ENCODE peak calls at places on chromosome 17, in five cellular contexts. One of them, this sample, is unnamed.

GRCh38 chr17:71229036-71229435 is 891.8 kb upstream of the SOX9 start:
- DNase-seq in A673: no peak
- DNase-seq in esophagus squamous epithelium: no peak
- DNase-seq in mucosa of descending colon: no peak
- DNase-seq in progenitor cell of endocrine pancreas: no peak
- DNase-seq in this sample: no peak

GRCh38 chr17:49552070-49552751 is 23.5 kb upstream of the NXPH3 start:
- DNase-seq in A673: no peak
- DNase-seq in esophagus squamous epithelium: no peak
- DNase-seq in mucosa of descending colon: no peak
- DNase-seq in progenitor cell of endocrine pancreas: no peak
- DNase-seq in this sample: no peak

GRCh38 chr17:40922239-40922638 is 15.2 kb downstream of the KRT23 start:
- DNase-seq in A673: no peak
- DNase-seq in esophagus squamous epithelium: no peak
- DNase-seq in mucosa of descending colon: no peak
- DNase-seq in progenitor cell of endocrine pancreas: no peak
- DNase-seq in this sample: peak

GRCh38 chr17:4782652-4783051 is 3.5 kb downstream of the VMO1 start:
- DNase-seq in A673: peak
- DNase-seq in esophagus squamous epithelium: no peak
- DNase-seq in mucosa of descending colon: no peak
- DNase-seq in progenitor cell of endocrine pancreas: no peak
- DNase-seq in this sample: no peak

GRCh38 chr17:65495255-65496060 is 66.0 kb downstream of the AXIN2 start:
- DNase-seq in A673: peak
- DNase-seq in esophagus squamous epithelium: no peak
- DNase-seq in mucosa of descending colon: peak
- DNase-seq in progenitor cell of endocrine pancreas: peak
- DNase-seq in this sample: no peak

GRCh38 chr17:34542700-34543336 is 36.6 kb upstream of the TMEM132E start:
- DNase-seq in A673: peak
- DNase-seq in esophagus squamous epithelium: no peak
- DNase-seq in mucosa of descending colon: no peak
- DNase-seq in progenitor cell of endocrine pancreas: no peak
- DNase-seq in this sample: no peak

GRCh38 chr17:63446218-63446980 is at the start of gene CYB561:
- DNase-seq in A673: peak
- DNase-seq in esophagus squamous epithelium: no peak
- DNase-seq in mucosa of descending colon: peak
- DNase-seq in progenitor cell of endocrine pancreas: peak
- DNase-seq in this sample: peak

GRCh38 chr17:81414751-81415516 is 19.7 kb downstream of the BAHCC1 start:
- DNase-seq in A673: no peak
- DNase-seq in esophagus squamous epithelium: no peak
- DNase-seq in mucosa of descending colon: no peak
- DNase-seq in progenitor cell of endocrine pancreas: no peak
- DNase-seq in this sample: no peak

GRCh38 chr17:22517716-22518115 is 825.4 kb downstream of the KCNJ18 start:
- DNase-seq in A673: no peak
- DNase-seq in esophagus squamous epithelium: no peak
- DNase-seq in mucosa of descending colon: no peak
- DNase-seq in progenitor cell of endocrine pancreas: no peak
- DNase-seq in this sample: no peak

GRCh38 chr17:82031303-82031884 is at the start of gene RAC3:
- DNase-seq in A673: peak
- DNase-seq in esophagus squamous epithelium: no peak
- DNase-seq in mucosa of descending colon: no peak
- DNase-seq in progenitor cell of endocrine pancreas: no peak
- DNase-seq in this sample: no peak

GRCh38 chr17:157901-158300 is 20.5 kb downstream of the SCGB1C2 start:
- DNase-seq in A673: no peak
- DNase-seq in esophagus squamous epithelium: no peak
- DNase-seq in mucosa of descending colon: peak
- DNase-seq in progenitor cell of endocrine pancreas: no peak
- DNase-seq in this sample: peak

GRCh38 chr17:30234954-30235353 is 543 bp downstream of the SLC6A4 start:
- DNase-seq in A673: no peak
- DNase-seq in esophagus squamous epithelium: no peak
- DNase-seq in mucosa of descending colon: no peak
- DNase-seq in progenitor cell of endocrine pancreas: no peak
- DNase-seq in this sample: no peak

GRCh38 chr17:73343739-73344454 is 32.1 kb upstream of the CDC42EP4 start:
- DNase-seq in A673: no peak
- DNase-seq in esophagus squamous epithelium: no peak
- DNase-seq in mucosa of descending colon: no peak
- DNase-seq in progenitor cell of endocrine pancreas: no peak
- DNase-seq in this sample: no peak

GRCh38 chr17:6069611-6070279 is 434 bp upstream of the WSCD1 start:
- DNase-seq in A673: no peak
- DNase-seq in esophagus squamous epithelium: no peak
- DNase-seq in mucosa of descending colon: no peak
- DNase-seq in progenitor cell of endocrine pancreas: no peak
- DNase-seq in this sample: no peak

GRCh38 chr17:3965123-3965800 is 1.0 kb upstream of the ATP2A3 start:
- DNase-seq in A673: peak
- DNase-seq in esophagus squamous epithelium: peak
- DNase-seq in mucosa of descending colon: peak
- DNase-seq in progenitor cell of endocrine pancreas: no peak
- DNase-seq in this sample: peak

GRCh38 chr17:19013806-19014627 is 9.5 kb upstream of the FAM83G start:
- DNase-seq in A673: no peak
- DNase-seq in esophagus squamous epithelium: no peak
- DNase-seq in mucosa of descending colon: peak
- DNase-seq in progenitor cell of endocrine pancreas: no peak
- DNase-seq in this sample: no peak

GRCh38 chr17:58382108-58382884 is 30.3 kb upstream of the SUPT4H1 start:
- DNase-seq in A673: no peak
- DNase-seq in esophagus squamous epithelium: no peak
- DNase-seq in mucosa of descending colon: no peak
- DNase-seq in progenitor cell of endocrine pancreas: no peak
- DNase-seq in this sample: no peak

GRCh38 chr17:76378548-76379274 is 5.7 kb upstream of the SPHK1 start:
- DNase-seq in A673: no peak
- DNase-seq in esophagus squamous epithelium: no peak
- DNase-seq in mucosa of descending colon: no peak
- DNase-seq in progenitor cell of endocrine pancreas: no peak
- DNase-seq in this sample: no peak

GRCh38 chr17:42944211-42944610 is 20.0 kb downstream of the AARSD1 start:
- DNase-seq in A673: no peak
- DNase-seq in esophagus squamous epithelium: no peak
- DNase-seq in mucosa of descending colon: no peak
- DNase-seq in progenitor cell of endocrine pancreas: no peak
- DNase-seq in this sample: no peak

GRCh38 chr17:73582821-73583220 is 61.4 kb downstream of the SDK2 start:
- DNase-seq in A673: no peak
- DNase-seq in esophagus squamous epithelium: no peak
- DNase-seq in mucosa of descending colon: no peak
- DNase-seq in progenitor cell of endocrine pancreas: no peak
- DNase-seq in this sample: no peak

DNA sequence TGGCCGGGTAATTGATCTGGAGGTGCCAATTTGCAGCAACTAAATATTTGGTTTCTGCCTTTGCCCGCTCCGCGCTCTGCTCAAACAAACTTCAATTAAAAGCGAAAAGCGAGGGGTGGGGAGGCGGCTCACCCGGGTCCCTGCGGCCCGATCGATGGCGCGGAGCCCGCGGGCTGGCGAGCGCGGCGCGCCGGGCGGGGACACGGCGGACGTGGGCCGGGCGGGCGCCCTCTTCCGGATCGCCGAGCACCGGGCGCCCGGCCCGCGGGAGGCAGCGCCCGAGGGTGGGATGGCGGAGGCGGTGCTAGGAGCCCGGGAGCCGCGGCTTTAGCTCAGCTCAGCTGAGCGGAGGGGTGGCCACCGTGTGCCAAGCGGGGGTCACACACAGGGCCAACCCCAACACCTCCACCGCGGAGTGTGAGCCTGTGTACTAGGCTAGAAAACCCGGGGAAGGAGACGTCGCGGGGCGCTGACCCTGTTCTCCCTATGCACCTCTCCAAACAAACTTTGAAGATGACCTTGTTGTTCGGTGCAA is 32.2 kb downstream of the DCAKD start:
- DNase-seq in A673: peak
- DNase-seq in esophagus squamous epithelium: no peak
- DNase-seq in mucosa of descending colon: no peak
- DNase-seq in progenitor cell of endocrine pancreas: peak
- DNase-seq in this sample: no peak
- TF ChIP-seq CTCF in A673: peak
- TF ChIP-seq CTCF in esophagus squamous epithelium: peak
- TF ChIP-seq CTCF in mucosa of descending colon: peak
- TF ChIP-seq CTCF in progenitor cell of endocrine pancreas: peak
- TF ChIP-seq CTCF in this sample: peak

GRCh38 chr17:10697092-10698081 is at the start of the genes ADPRM and SCO1:
- DNase-seq in A673: peak
- DNase-seq in esophagus squamous epithelium: peak
- DNase-seq in mucosa of descending colon: peak
- DNase-seq in progenitor cell of endocrine pancreas: peak
- DNase-seq in this sample: peak
- TF ChIP-seq CTCF in A673: peak
- TF ChIP-seq CTCF in esophagus squamous epithelium: peak
- TF ChIP-seq CTCF in mucosa of descending colon: peak
- TF ChIP-seq CTCF in progenitor cell of endocrine pancreas: peak
- TF ChIP-seq CTCF in this sample: peak

DNA sequence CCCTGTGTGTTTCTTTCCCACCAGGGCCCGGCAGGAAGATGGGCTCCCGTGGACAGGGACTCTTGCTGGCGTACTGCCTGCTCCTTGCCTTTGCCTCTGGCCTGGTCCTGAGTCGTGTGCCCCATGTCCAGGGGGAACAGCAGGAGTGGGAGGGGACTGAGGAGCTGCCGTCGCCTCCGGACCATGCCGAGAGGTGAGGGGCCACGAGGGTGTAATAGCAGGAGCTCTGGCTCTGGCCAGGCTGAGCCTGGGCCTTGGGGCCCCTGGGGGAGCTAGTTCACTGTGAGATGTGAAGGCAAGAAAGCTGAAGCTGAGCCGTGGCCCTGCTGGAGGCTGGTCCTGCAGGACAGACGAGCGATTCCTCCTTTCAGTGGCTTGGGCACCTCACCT is 20.0 kb downstream of the C1QTNF1 start:
- DNase-seq in A673: no peak
- DNase-seq in esophagus squamous epithelium: no peak
- DNase-seq in mucosa of descending colon: no peak
- DNase-seq in progenitor cell of endocrine pancreas: no peak
- DNase-seq in this sample: no peak
- TF ChIP-seq CTCF in A673: no peak
- TF ChIP-seq CTCF in esophagus squamous epithelium: no peak
- TF ChIP-seq CTCF in mucosa of descending colon: no peak
- TF ChIP-seq CTCF in progenitor cell of endocrine pancreas: no peak
- TF ChIP-seq CTCF in this sample: no peak

DNA sequence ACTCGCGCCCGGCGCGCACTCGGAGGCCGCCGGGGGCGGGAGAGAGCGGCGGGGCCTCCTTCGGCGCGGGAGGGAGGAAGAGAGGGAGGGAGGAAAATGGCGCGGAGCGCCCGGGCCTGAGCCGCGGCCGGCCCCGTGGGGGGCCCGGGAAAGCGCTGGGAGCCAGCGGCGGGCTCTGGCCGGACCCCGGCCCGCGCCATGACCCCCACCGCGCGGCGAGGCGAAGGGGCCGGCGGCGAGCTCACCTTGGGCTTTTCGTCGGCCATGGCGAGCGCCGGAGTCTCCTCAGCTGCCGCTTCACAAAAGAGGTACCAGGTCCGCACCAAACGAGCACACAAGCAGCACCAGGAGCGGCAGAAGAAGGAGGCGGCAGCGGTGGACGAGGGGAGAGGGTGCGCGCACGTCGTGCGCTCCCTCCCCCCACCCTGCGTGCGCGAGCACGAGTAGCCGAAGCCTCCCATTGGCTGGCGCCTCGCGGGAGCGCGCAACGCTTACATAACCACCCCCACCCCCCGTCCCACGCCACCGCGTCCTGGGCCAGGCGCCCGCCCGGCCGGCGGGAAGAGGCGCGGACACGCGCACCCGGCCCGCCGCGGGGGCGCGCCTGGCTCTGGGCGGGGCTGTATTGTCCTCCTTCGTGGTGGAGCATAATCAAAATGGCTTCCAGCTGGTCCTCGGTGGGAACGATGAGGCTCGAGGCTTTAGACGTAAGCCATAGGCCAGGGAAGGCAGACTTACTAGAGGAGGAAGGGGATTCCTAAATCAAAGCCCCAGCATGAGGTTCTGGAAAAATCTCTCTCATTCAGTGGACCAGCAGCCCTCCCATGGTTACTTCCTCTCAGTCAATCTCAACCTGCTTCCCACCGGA is at the start of gene SUMO2:
- DNase-seq in A673: peak
- DNase-seq in esophagus squamous epithelium: peak
- DNase-seq in mucosa of descending colon: peak
- DNase-seq in progenitor cell of endocrine pancreas: peak
- DNase-seq in this sample: peak
- TF ChIP-seq CTCF in A673: no peak
- TF ChIP-seq CTCF in esophagus squamous epithelium: peak
- TF ChIP-seq CTCF in mucosa of descending colon: peak
- TF ChIP-seq CTCF in progenitor cell of endocrine pancreas: no peak
- TF ChIP-seq CTCF in this sample: peak

DNA sequence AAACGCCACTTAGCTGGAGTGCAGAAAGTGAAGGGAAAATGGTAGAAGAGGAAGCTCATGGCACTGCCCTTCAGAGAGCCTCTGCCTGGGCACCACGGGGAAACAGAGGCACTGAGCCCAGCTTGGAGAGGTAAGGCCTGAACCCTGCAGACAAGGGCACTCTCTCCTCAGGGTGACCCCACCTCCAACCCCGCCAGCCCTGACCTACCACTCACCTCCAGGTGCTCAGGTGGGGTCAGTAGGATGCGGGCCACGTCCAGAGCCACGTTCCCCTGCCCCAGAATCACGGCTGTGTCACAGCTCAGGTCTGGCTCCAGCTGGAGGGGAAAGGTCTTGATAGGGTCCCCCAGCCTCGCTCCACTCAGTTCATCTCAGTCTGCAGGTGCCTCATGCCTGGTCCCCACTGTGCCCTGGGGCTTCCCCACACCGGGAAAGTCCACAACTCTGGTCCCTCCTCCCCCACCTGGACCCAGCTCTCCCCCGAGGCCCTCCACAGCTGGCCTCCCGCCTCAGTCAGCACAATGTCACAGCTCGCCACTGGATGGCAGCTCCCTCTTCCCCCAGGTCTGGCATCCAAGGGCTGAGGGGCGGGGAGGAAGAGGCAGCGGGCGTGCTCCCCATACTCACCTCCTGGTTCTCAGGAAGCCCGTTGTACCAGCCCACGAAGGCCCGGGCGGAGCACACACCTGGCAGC is 6.0 kb upstream of the GRIN2C start:
- DNase-seq in A673: peak
- DNase-seq in esophagus squamous epithelium: no peak
- DNase-seq in mucosa of descending colon: no peak
- DNase-seq in progenitor cell of endocrine pancreas: no peak
- DNase-seq in this sample: no peak
- TF ChIP-seq CTCF in A673: no peak
- TF ChIP-seq CTCF in esophagus squamous epithelium: no peak
- TF ChIP-seq CTCF in mucosa of descending colon: no peak
- TF ChIP-seq CTCF in progenitor cell of endocrine pancreas: no peak
- TF ChIP-seq CTCF in this sample: no peak